ENCODE peak calls at places on chromosomes 2 and 18, in four cellular contexts. P is bronchial epithelial cell; Z is cardiac fibroblast; M is activated CD4-positive, alpha-beta T cell treated with anti-CD3 and anti-CD28 coated beads for 48 hours. A is an unnamed sample.

GRCh38 chr2:24509425-24509824 is 18.4 kb downstream of the NCOA1 start:
- DNase-seq in P (no peak), Z (no peak), M (no peak), A (no peak)

GRCh38 chr2:54880428-54880827 is 157.0 kb downstream of the EML6 start:
- DNase-seq in P (no peak), Z (no peak), M (no peak), A (no peak)

GRCh38 chr2:159185401-159186130 is 100.9 kb downstream of the WDSUB1 start:
- DNase-seq in P (peak; percentile 22), Z (peak; percentile 54), M (peak; percentile 12), A (peak; percentile 31)

GRCh38 chr2:65071499-65072180 is 15.4 kb downstream of the CEP68 start:
- DNase-seq in P (peak; percentile 41), Z (peak; percentile 26), M (no peak), A (peak; percentile 75)

GRCh38 chr2:85276571-85277121 is 51.1 kb downstream of the TGOLN2 start:
- DNase-seq in P (no peak), Z (no peak), M (no peak), A (no peak)

GRCh38 chr2:166373951-166374350 is 1.8 kb downstream of the SCN9A start:
- DNase-seq in P (peak; percentile 91), Z (peak; percentile 34), M (peak; percentile 48), A (peak; percentile 97)

GRCh38 chr2:77522883-77523282 is 707 bp upstream of the LRRTM4 start:
- DNase-seq in P (no peak), Z (no peak), M (no peak), A (no peak)

GRCh38 chr2:120395686-120396518 is 50.0 kb downstream of the INHBB start:
- DNase-seq in P (no peak), Z (peak; percentile 12), M (no peak), A (peak; percentile 39)

GRCh38 chr2:196166876-196167275 is 4.5 kb downstream of the STK17B start:
- DNase-seq in P (peak; percentile 69), Z (peak; percentile 61), M (no peak), A (peak; percentile 65)

GRCh38 chr2:147845608-147846002 is 776 bp downstream of the ACVR2A start:
- DNase-seq in P (peak; percentile 31), Z (no peak), M (no peak), A (peak; percentile 17)

GRCh38 chr2:28273751-28274150 is 118.9 kb upstream of the FOSL2 start:
- DNase-seq in P (peak; percentile 68), Z (no peak), M (peak; percentile 14), A (no peak)

GRCh38 chr2:189407161-189407943 is 33.9 kb upstream of the WDR75 start:
- DNase-seq in P (peak; percentile 75), Z (peak; percentile 76), M (no peak), A (peak; percentile 76)

GRCh38 chr2:207681431-207681830 is 30.0 kb upstream of the CCNYL1 start:
- DNase-seq in P (no peak), Z (no peak), M (no peak), A (no peak)

GRCh38 chr2:197613509-197613987 is 61.8 kb downstream of the RFTN2 start:
- DNase-seq in P (peak; percentile 65), Z (peak; percentile 72), M (no peak), A (peak; percentile 86)

GRCh38 chr2:240672076-240672700 is 10.5 kb downstream of the AQP12B start:
- DNase-seq in P (no peak), Z (no peak), M (no peak), A (no peak)

GRCh38 chr18:73733806-73734314 is 413.8 kb downstream of the FBXO15 start:
- DNase-seq in P (no peak), Z (no peak), M (no peak), A (no peak)

GRCh38 chr2:131037398-131038257 is 55.6 kb downstream of the FAM168B start:
- DNase-seq in P (no peak), Z (no peak), M (no peak), A (no peak)

GRCh38 chr2:127486247-127486912 is 39.9 kb downstream of the IWS1 start:
- DNase-seq in P (no peak), Z (peak; percentile 43), M (no peak), A (no peak)

GRCh38 chr2:48574353-48575290 is 43.0 kb upstream of the GTF2A1L start:
- DNase-seq in P (no peak), Z (no peak), M (no peak), A (no peak)

GRCh38 chr2:197804758-197805597 is 585 bp downstream of the PLCL1 start:
- DNase-seq in P (no peak), Z (peak; percentile 37), M (peak; percentile 54), A (no peak)

GRCh38 chr18:23992119-23992940 is 22.2 kb upstream of the TTC39C start:
- DNase-seq in P (peak; percentile 87), Z (no peak), M (peak; percentile 46), A (peak; percentile 91)

GRCh38 chr18:61474918-61475317 is 141.7 kb downstream of the CDH20 start:
- DNase-seq in P (no peak), Z (no peak), M (no peak), A (no peak)

GRCh38 chr2:102051659-102052366 is 60.1 kb downstream of the IL1R2 start:
- DNase-seq in P (no peak), Z (peak; percentile 57), M (no peak), A (no peak)

GRCh38 chr2:11482473-11483031 is 16.6 kb upstream of the E2F6 start:
- DNase-seq in P (no peak), Z (no peak), M (no peak), A (no peak)

GRCh38 chr2:99974966-99975365 is 167.4 kb downstream of the AFF3 start:
- DNase-seq in P (peak; percentile 54), Z (peak; percentile 6), M (no peak), A (peak; percentile 79)

GRCh38 chr18:80147418-80148315 is 38.6 kb downstream of the ADNP2 start:
- DNase-seq in P (peak; percentile 66), Z (peak; percentile 85), M (peak; percentile 85), A (peak; percentile 66)

GRCh38 chr18:4333043-4333442 is 122.1 kb downstream of the DLGAP1 start:
- DNase-seq in P (no peak), Z (no peak), M (no peak), A (no peak)

GRCh38 chr2:10901565-10901964 is 10.2 kb upstream of the KCNF1 start:
- DNase-seq in P (no peak), Z (no peak), M (no peak), A (no peak)

GRCh38 chr2:174587607-174588006 is 10.0 kb downstream of the WIPF1 start:
- DNase-seq in P (no peak), Z (no peak), M (no peak), A (no peak)

GRCh38 chr2:225649274-225649673 is 249.8 kb downstream of the NYAP2 start:
- DNase-seq in P (no peak), Z (no peak), M (no peak), A (no peak)

GRCh38 chr2:4780679-4781078 is 911.5 kb upstream of the SOX11 start:
- DNase-seq in P (no peak), Z (no peak), M (no peak), A (peak; percentile 23)

GRCh38 chr2:189580662-189581353 is at the start of gene SLC40A1:
- DNase-seq in P (no peak), Z (peak; percentile 75), M (peak; percentile 72), A (peak; percentile 61)

GRCh38 chr18:22624171-22624570 is 206.5 kb upstream of the CTAGE1 start:
- DNase-seq in P (peak; percentile 48), Z (no peak), M (no peak), A (no peak)

GRCh38 chr2:66389651-66390131 is 45.2 kb upstream of the MEIS1 start:
- DNase-seq in P (peak; percentile 68), Z (no peak), M (no peak), A (peak; percentile 79)

GRCh38 chr2:22455086-22455485 is 929.9 kb upstream of the KLHL29 start:
- DNase-seq in P (no peak), Z (no peak), M (no peak), A (no peak)

GRCh38 chr18:54031243-54031642 is 193.2 kb downstream of the MBD2 start:
- DNase-seq in P (peak; percentile 29), Z (no peak), M (no peak), A (no peak)

A was measured in PC-3.